ENCODE peak calls at places on chromosomes 4 and X, in seven cellular contexts. M, T, W, U, I, R and D are unnamed samples.
A peak's percentile ranks its signal among the peaks of the same experiment; 100 is the strongest.

GRCh38 chr4:119039779-119040178 is 95.9 kb upstream of the MYOZ2 start:
- DNase-seq in M (no peak), T (no peak), W (no peak), U (no peak), I (no peak), R (no peak), D (no peak)

GRCh38 chrX:28347526-28347925 is 239.7 kb upstream of the IL1RAPL1 start:
- DNase-seq in M (no peak), T (no peak), W (no peak), U (no peak), I (no peak), R (no peak), D (no peak)

GRCh38 chr4:59553063-59553738 is 1646.9 kb upstream of the ADGRL3 start:
- DNase-seq in M (no peak), T (no peak), W (no peak), U (no peak), I (no peak), R (no peak), D (no peak)

GRCh38 chr4:61555789-61556188 is 355.7 kb downstream of the ADGRL3 start:
- DNase-seq in M (no peak), T (no peak), W (peak; percentile 63), U (no peak), I (peak; percentile 41), R (no peak), D (no peak)

GRCh38 chr4:143286733-143287570 is 49.7 kb upstream of the GAB1 start:
- DNase-seq in M (no peak), T (no peak), W (peak; percentile 63), U (no peak), I (no peak), R (no peak), D (no peak)

GRCh38 chr4:2837110-2837903 is 6.3 kb upstream of the ADD1 start:
- DNase-seq in M (no peak), T (no peak), W (no peak), U (no peak), I (no peak), R (peak; percentile 43), D (no peak)

GRCh38 chrX:150361070-150361776 is 1.9 kb upstream of the MAMLD1 start:
- DNase-seq in M (no peak), T (peak; percentile 32), W (no peak), U (no peak), I (peak; percentile 7), R (peak; percentile 38), D (no peak)

GRCh38 chr4:67764183-67764582 is 10.0 kb upstream of the GNRHR start:
- DNase-seq in M (no peak), T (no peak), W (no peak), U (no peak), I (no peak), R (no peak), D (no peak)

GRCh38 chrX:119759333-119759766 is 962 bp downstream of the SOWAHD start:
- DNase-seq in M (peak; percentile 3), T (no peak), W (no peak), U (no peak), I (no peak), R (no peak), D (no peak)

GRCh38 chr4:185171373-185172071 is 28.5 kb downstream of the SLC25A4 start:
- DNase-seq in M (no peak), T (no peak), W (no peak), U (no peak), I (no peak), R (no peak), D (no peak)

GRCh38 chr4:38145741-38146140 is 185.5 kb downstream of the PTTG2 start:
- DNase-seq in M (no peak), T (no peak), W (peak; percentile 68), U (no peak), I (no peak), R (no peak), D (no peak)

GRCh38 chr4:146054676-146055075 is 116.1 kb upstream of the ZNF827 start:
- DNase-seq in M (no peak), T (no peak), W (no peak), U (no peak), I (no peak), R (no peak), D (no peak)

GRCh38 chr4:5098176-5098575 is 46.9 kb downstream of the STK32B start:
- DNase-seq in M (no peak), T (no peak), W (no peak), U (no peak), I (peak; percentile 25), R (no peak), D (no peak)

GRCh38 chrX:140434347-140434746 is 70.5 kb downstream of the SOX3 start:
- DNase-seq in M (no peak), T (no peak), W (no peak), U (no peak), I (no peak), R (no peak), D (no peak)

GRCh38 chrX:46758163-46758955 is 559 bp downstream of the SLC9A7 start:
- DNase-seq in M (peak; percentile 32), T (no peak), W (peak; percentile 7), U (no peak), I (peak; percentile 28), R (no peak), D (no peak)

GRCh38 chr4:127783026-127783769 is 1.1 kb downstream of the HSPA4L start:
- DNase-seq in M (peak; percentile 39), T (peak; percentile 64), W (peak; percentile 62), U (no peak), I (peak; percentile 42), R (peak; percentile 67), D (no peak)

GRCh38 chrX:118178450-118178849 is 61.8 kb upstream of the KLHL13 start:
- DNase-seq in M (no peak), T (no peak), W (no peak), U (no peak), I (no peak), R (no peak), D (no peak)

GRCh38 chrX:74492720-74493201 is 71.5 kb downstream of the SLC16A2 start:
- DNase-seq in M (peak; percentile 32), T (no peak), W (no peak), U (no peak), I (peak; percentile 4), R (no peak), D (no peak)

GRCh38 chrX:45449982-45450381 is 249.3 kb upstream of the DIPK2B start:
- DNase-seq in M (no peak), T (no peak), W (peak; percentile 17), U (no peak), I (no peak), R (no peak), D (no peak)

GRCh38 chr4:146329042-146329716 is 114.8 kb downstream of the REELD1 start:
- DNase-seq in M (no peak), T (no peak), W (peak; percentile 83), U (no peak), I (peak; percentile 30), R (no peak), D (no peak)

GRCh38 chrX:3950373-3950772 is 236.9 kb upstream of the PRKX start:
- DNase-seq in M (no peak), T (no peak), W (no peak), U (no peak), I (no peak), R (no peak), D (no peak)

GRCh38 chr4:46586566-46586965 is 196.6 kb upstream of the GABRA2 start:
- DNase-seq in M (no peak), T (no peak), W (no peak), U (no peak), I (no peak), R (no peak), D (no peak)